ENCODE peak calls at places on chromosomes 3 and 15, in four cellular contexts. I is PC-9, P is breast epithelium, L is aorta. G is an unnamed sample. For H3K9me3, the result is how much of the 10 kb centered on the place peaks cover.

GRCh38 chr3:128297401-128298138 is 144.3 kb downstream of the EEFSEC start:
- DNase-seq in I (peak), L (no peak), P (peak), G (peak)

GRCh38 chr3:11624161-11624560 is 19.6 kb downstream of the VGLL4 start:
- DNase-seq in L (no peak), I (no peak), P (no peak), G (no peak)

GRCh38 chr15:53710906-53711305 is 48.6 kb downstream of the WDR72 start:
- DNase-seq in I (no peak), P (no peak), L (no peak), G (no peak)

GRCh38 chr15:88385078-88385700 is 82.0 kb downstream of the MRPL46 start:
- DNase-seq in L (no peak), I (no peak), P (no peak), G (no peak)

GRCh38 chr15:33071451-33071850 is 123.1 kb downstream of the FMN1 start:
- DNase-seq in I (no peak), L (no peak), P (no peak), G (no peak)

GRCh38 chr3:167837430-167837829 is 101.9 kb downstream of the SERPINI1 start:
- DNase-seq in P (no peak), I (no peak), L (no peak), G (no peak)

GRCh38 chr3:29759021-29759359 is 478.1 kb downstream of the RBMS3 start:
- DNase-seq in I (no peak), P (no peak), L (no peak), G (no peak)

GRCh38 chr3:140344601-140345000 is 333.3 kb upstream of the TRIM42 start:
- DNase-seq in P (no peak), I (no peak), L (no peak), G (no peak)

GRCh38 chr3:173529062-173529711 is 131.6 kb downstream of the NLGN1 start:
- DNase-seq in I (peak), P (no peak), L (no peak), G (no peak)

GRCh38 chr3:115062412-115062956 is 84.6 kb downstream of the ZBTB20 start:
- DNase-seq in I (peak), P (no peak), L (no peak), G (no peak)

GRCh38 chr3:174193559-174193958 is 665.6 kb upstream of the NAALADL2 start:
- DNase-seq in L (no peak), P (no peak), I (no peak), G (no peak)

GRCh38 chr3:96803860-96804259 is 10.5 kb upstream of the EPHA6 start:
- DNase-seq in P (no peak), L (no peak), I (no peak), G (no peak)

GRCh38 chr3:47283193-47283537 is 421 bp downstream of the KLHL18 start:
- DNase-seq in I (no peak), P (no peak), L (peak), G (no peak)

DNA sequence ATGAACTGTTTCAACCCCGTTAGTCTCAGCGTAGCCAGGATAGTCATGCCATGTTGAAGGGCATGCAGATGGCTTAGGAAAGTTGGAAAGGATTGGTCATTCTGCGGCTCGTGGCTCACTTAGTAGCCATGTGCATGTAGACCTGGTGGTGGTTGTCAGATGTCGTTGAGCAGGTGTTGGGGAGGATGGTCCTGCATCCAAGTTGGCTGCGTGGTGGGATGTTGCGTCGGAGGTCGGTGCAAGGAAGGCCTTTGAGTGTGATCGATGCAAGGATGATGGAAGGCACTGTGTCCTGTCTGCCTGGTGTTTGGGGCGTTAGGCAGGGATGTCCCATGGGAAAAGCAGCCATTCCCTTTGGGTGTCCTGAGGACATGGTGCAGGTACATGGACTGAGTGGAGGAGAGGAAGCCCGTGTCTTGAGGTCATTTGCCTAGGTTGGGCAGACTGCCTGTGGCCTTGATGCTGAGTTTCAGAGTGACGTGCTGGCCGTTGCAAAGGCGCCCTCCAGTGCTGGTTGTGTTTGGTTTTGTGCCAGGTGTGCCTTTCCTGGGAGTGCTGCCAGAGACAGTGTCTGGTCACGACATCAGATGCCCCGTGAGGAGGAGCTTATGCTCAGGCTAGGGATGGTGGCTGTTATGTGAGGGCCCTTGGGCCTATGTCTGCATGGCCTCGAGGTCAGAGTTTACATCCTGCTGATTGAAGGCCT is 103.4 kb downstream of the SNRPN start:
- DNase-seq in P (peak), I (no peak), L (no peak), G (no peak)
- H3K9me3 ChIP-seq in P (half or more), I (under half), L (half or more), G (half or more)

GRCh38 chr3:113654310-113654709 is 42.1 kb downstream of the USF3 start:
- DNase-seq in L (no peak), I (no peak), P (no peak), G (no peak)
- H3K27ac ChIP-seq in L (no peak), I (no peak), P (no peak), G (no peak)

GRCh38 chr15:25381579-25381978 is 57.2 kb downstream of the UBE3A start:
- DNase-seq in P (no peak), L (no peak), I (no peak), G (no peak)

DNA sequence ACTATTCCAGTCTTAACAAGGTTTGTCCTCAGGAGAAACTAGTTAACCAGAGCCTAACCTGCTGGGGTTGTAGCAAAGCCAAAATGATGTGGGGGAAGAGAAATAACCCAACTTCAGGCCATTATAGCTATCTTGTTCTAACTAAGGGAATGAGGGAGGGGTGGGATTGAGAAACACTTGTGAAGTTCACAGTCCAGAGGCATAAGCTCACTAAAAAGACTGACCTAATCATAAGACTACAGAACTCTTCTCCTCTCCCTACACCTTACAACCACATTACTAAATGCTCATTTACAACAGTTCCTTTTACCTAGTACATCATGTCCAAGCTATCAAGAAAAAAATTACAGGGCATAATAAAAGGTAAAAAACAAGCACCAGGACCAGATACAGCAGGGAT is 52.8 kb downstream of the UBE3A start:
- DNase-seq in I (no peak), P (no peak), L (no peak), G (no peak)
- H3K9me3 ChIP-seq in I (under half), P (under half), L (under half), G (under half)

GRCh38 chr3:98966434-98966833 is 64.9 kb upstream of the DCBLD2 start:
- DNase-seq in L (no peak), I (no peak), P (no peak), G (no peak)

GRCh38 chr3:98962951-98963350 is 61.5 kb upstream of the DCBLD2 start:
- DNase-seq in L (no peak), I (no peak), P (no peak), G (no peak)

GRCh38 chr3:98961161-98962155 is 60.0 kb upstream of the DCBLD2 start:
- DNase-seq in P (no peak), I (peak), L (no peak), G (no peak)

GRCh38 chr3:98964784-98965183 is 63.3 kb upstream of the DCBLD2 start:
- DNase-seq in I (no peak), L (no peak), P (no peak), G (no peak)

DNA sequence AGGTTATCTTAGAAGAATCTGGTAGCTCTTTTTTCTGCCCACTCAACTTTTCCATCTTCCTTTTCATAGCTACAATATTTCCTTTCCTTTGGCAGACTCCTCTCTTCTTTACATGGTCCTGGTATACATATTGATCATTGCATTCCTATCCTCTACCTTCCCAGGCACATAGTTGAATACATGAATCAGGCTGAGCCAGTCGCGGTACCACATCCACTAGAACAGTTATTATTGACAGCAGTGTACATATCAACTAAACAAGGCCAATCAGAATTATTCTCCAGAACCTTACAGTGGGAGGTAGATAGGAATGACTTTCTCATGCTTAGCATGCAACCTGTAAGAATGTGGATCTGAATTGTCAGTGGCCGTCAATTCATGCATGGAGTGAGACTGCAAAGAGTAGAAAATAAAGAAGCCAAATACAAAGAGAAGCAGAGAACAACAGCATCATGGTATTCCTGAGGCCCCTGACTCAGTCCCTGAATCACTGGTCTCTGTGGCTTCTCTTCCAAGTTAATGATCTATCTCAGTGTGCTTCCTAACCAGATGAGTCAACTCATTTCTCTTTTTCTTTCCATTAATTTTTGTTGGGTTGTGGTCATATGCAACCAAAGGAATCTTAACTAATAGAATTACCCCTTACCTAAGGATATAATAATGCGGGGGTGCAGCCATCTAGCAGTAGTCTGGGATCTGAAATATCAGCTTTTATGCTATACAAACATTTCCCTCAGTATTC is 60.9 kb upstream of the DCBLD2 start:
- DNase-seq in I (peak), L (no peak), P (no peak), G (no peak)
- H3K27ac ChIP-seq in I (peak), L (no peak), P (no peak), G (peak)

GRCh38 chr15:23403550-23403949 is 43.5 kb downstream of the GOLGA6L2 start:
- DNase-seq in L (peak), P (no peak), I (no peak), G (no peak)
- H3K9me3 ChIP-seq in L (under half), P (under half), I (under half), G (under half)